ENCODE peak calls at places on chromosomes 2 and 18, in four cellular contexts. O is GM19239, G is colonic mucosa, Z is endodermal cell. J is an unnamed sample.

GRCh38 chr2:147845608-147846002 is 776 bp downstream of the ACVR2A start:
- DNase-seq in Z (no peak), G (no peak), O (no peak), J (no peak)

GRCh38 chr2:60392014-60392391 is 161.5 kb downstream of the BCL11A start:
- DNase-seq in O (no peak), Z (no peak), G (no peak), J (no peak)

GRCh38 chr18:31042391-31043181 is at the start of gene DSC3:
- DNase-seq in O (no peak), G (peak), Z (peak), J (peak)

GRCh38 chr2:98013407-98014042 is 17.8 kb upstream of the TMEM131 start:
- DNase-seq in G (no peak), Z (peak), O (no peak), J (no peak)

GRCh38 chr2:215590353-215590752 is 154.5 kb upstream of the FN1 start:
- DNase-seq in G (no peak), Z (no peak), O (no peak), J (no peak)

GRCh38 chr2:213316001-213316735 is 31.9 kb downstream of the SPAG16 start:
- DNase-seq in G (no peak), Z (no peak), O (no peak), J (no peak)

GRCh38 chr18:55038162-55038561 is 78.9 kb upstream of the CCDC68 start:
- DNase-seq in G (no peak), Z (no peak), O (no peak), J (no peak)

GRCh38 chr2:239216614-239217273 is 184.1 kb downstream of the HDAC4 start:
- DNase-seq in Z (no peak), O (no peak), G (no peak), J (no peak)

GRCh38 chr2:159855153-159856140 is 57.4 kb upstream of the CD302 start:
- DNase-seq in Z (no peak), O (no peak), G (no peak), J (no peak)

GRCh38 chr2:27222407-27222806 is 5.2 kb downstream of the CAD start:
- DNase-seq in O (no peak), Z (no peak), G (no peak), J (no peak)

GRCh38 chr2:236828002-236828401 is 257.7 kb upstream of the COPS8 start:
- DNase-seq in G (no peak), Z (peak), O (no peak), J (no peak)

GRCh38 chr2:113878743-113879142 is 11.1 kb upstream of the ACTR3 start:
- DNase-seq in O (no peak), G (no peak), Z (no peak), J (no peak)

GRCh38 chr2:24285484-24286152 is 74.7 kb downstream of the ITSN2 start:
- DNase-seq in G (no peak), O (no peak), Z (no peak), J (no peak)

GRCh38 chr2:219997341-219997851 is 370.0 kb downstream of the SLC4A3 start:
- DNase-seq in O (no peak), G (peak), Z (peak), J (no peak)

GRCh38 chr2:109724533-109725460 is 69.3 kb upstream of the RGPD5 start:
- DNase-seq in Z (no peak), O (no peak), G (peak), J (peak)

GRCh38 chr2:223465793-223466192 is 136.4 kb downstream of the SCG2 start:
- DNase-seq in O (no peak), Z (no peak), G (peak), J (peak)

GRCh38 chr18:76874643-76875389 is 52.5 kb downstream of the ZNF236 start:
- DNase-seq in O (no peak), Z (peak), G (no peak), J (no peak)

GRCh38 chr2:233426619-233427342 is 72.5 kb downstream of the DGKD start:
- DNase-seq in Z (no peak), O (no peak), G (no peak), J (peak)

GRCh38 chr18:66210875-66211274 is 393.0 kb downstream of the CDH19 start:
- DNase-seq in Z (no peak), O (no peak), G (no peak), J (no peak)

GRCh38 chr18:48027401-48027931 is 97.0 kb upstream of the SMAD2 start:
- DNase-seq in Z (no peak), G (no peak), O (no peak), J (no peak)

GRCh38 chr2:190051223-190051622 is 11.3 kb downstream of the MSTN start:
- DNase-seq in G (no peak), O (no peak), Z (no peak), J (no peak)

GRCh38 chr2:39059366-39059952 is 61.4 kb downstream of the SOS1 start:
- DNase-seq in O (peak), Z (no peak), G (no peak), J (no peak)

GRCh38 chr2:210454336-210454735 is 22.2 kb downstream of the LANCL1 start:
- DNase-seq in Z (no peak), G (no peak), O (no peak), J (no peak)

GRCh38 chr2:189379287-189379630 is 62.0 kb upstream of the WDR75 start:
- DNase-seq in O (no peak), Z (no peak), G (no peak), J (no peak)

GRCh38 chr2:72001937-72002690 is 145.5 kb downstream of the CYP26B1 start:
- DNase-seq in G (peak), Z (peak), O (no peak), J (no peak)

GRCh38 chr2:64637000-64637628 is 16.6 kb downstream of the SERTAD2 start:
- DNase-seq in O (no peak), Z (no peak), G (no peak), J (no peak)

GRCh38 chr2:240355001-240355891 is 80.2 kb upstream of the GPC1 start:
- DNase-seq in Z (no peak), O (no peak), G (no peak), J (no peak)

GRCh38 chr2:74045454-74045853 is 60.7 kb downstream of the TET3 start:
- DNase-seq in G (no peak), Z (no peak), O (no peak), J (no peak)